ENCODE peak calls at places on chromosomes 13 and 19, in eight cellular contexts. F is germinal center; Q is AG10803; Z is SJSA1; O is stimulated activated CD4-positive, alpha-beta T cell treated with anti-CD3 and anti-CD28 coated beads, Interleukin-4, amount 100 ng/mL, for 24 hours; R is H9; X is heart left ventricle; A is NCI-H2029. G is an unnamed sample.

GRCh38 chr19:33278403-33279269 is 23.7 kb downstream of the CEBPA start:
- DNase-seq in F (no peak), Q (no peak), Z (no peak), O (no peak), R (no peak), X (no peak), A (no peak), G (no peak)

GRCh38 chr13:39942901-39943273 is 287.4 kb downstream of the COG6 start:
- DNase-seq in F (peak), Q (peak), Z (peak), O (peak), R (peak), X (peak), A (peak), G (peak)

GRCh38 chr19:32498641-32499200 is 82.3 kb upstream of the PDCD5 start:
- DNase-seq in F (no peak), Q (no peak), Z (no peak), O (no peak), R (no peak), X (no peak), A (no peak), G (no peak)

GRCh38 chr13:59458908-59459579 is 704.7 kb downstream of the DIAPH3 start:
- DNase-seq in F (no peak), Q (peak), Z (no peak), O (no peak), R (peak), X (peak), A (no peak), G (no peak)

GRCh38 chr13:71912524-71912923 is 45.5 kb upstream of the DACH1 start:
- DNase-seq in F (no peak), Q (no peak), Z (no peak), O (no peak), R (no peak), X (no peak), A (no peak), G (no peak)

GRCh38 chr13:100434010-100434763 is 154.4 kb downstream of the GGACT start:
- DNase-seq in F (no peak), Q (peak), Z (no peak), O (no peak), R (no peak), X (no peak), A (no peak), G (no peak)

GRCh38 chr19:56639217-56639616 is 3.7 kb upstream of the SMIM17 start:
- DNase-seq in F (no peak), Q (no peak), Z (no peak), O (no peak), R (no peak), X (no peak), A (no peak), G (no peak)

GRCh38 chr13:24178847-24179845 is 18.6 kb downstream of the SPATA13 start:
- DNase-seq in F (no peak), Q (peak), Z (no peak), O (no peak), R (no peak), X (no peak), A (no peak), G (no peak)

GRCh38 chr13:99894105-99894504 is 77.5 kb downstream of the ZIC5 start:
- DNase-seq in F (no peak), Q (no peak), Z (peak), O (no peak), R (no peak), X (no peak), A (no peak), G (no peak)

GRCh38 chr13:24153979-24154378 is 6.5 kb upstream of the SPATA13 start:
- DNase-seq in F (no peak), Q (no peak), Z (no peak), O (no peak), R (no peak), X (no peak), A (peak), G (no peak)

GRCh38 chr13:93318538-93318937 is 91.9 kb downstream of the GPC6 start:
- DNase-seq in F (no peak), Q (no peak), Z (peak), O (no peak), R (no peak), X (no peak), A (no peak), G (no peak)

GRCh38 chr13:48156466-48156865 is 61.6 kb upstream of the MED4 start:
- DNase-seq in F (peak), Q (no peak), Z (no peak), O (peak), R (peak), X (peak), A (no peak), G (no peak)

GRCh38 chr13:67481445-67481844 is 251.3 kb upstream of the PCDH9 start:
- DNase-seq in F (no peak), Q (no peak), Z (no peak), O (no peak), R (no peak), X (no peak), A (no peak), G (no peak)

GRCh38 chr13:81395368-81395767 is 1054.4 kb upstream of the SPRY2 start:
- DNase-seq in F (no peak), Q (no peak), Z (no peak), O (no peak), R (peak), X (no peak), A (no peak), G (no peak)

GRCh38 chr19:8552810-8553209 is 24.4 kb downstream of the MYO1F start:
- DNase-seq in F (no peak), Q (peak), Z (no peak), O (no peak), R (peak), X (no peak), A (no peak), G (no peak)

GRCh38 chr19:49020342-49020741 is 3.5 kb upstream of the LHB start:
- DNase-seq in F (no peak), Q (no peak), Z (no peak), O (no peak), R (peak), X (no peak), A (peak), G (no peak)

GRCh38 chr19:35486268-35486708 is 4.0 kb downstream of the KRTDAP start:
- DNase-seq in F (no peak), Q (no peak), Z (no peak), O (no peak), R (no peak), X (no peak), A (no peak), G (no peak)

GRCh38 chr19:6519289-6519688 is 11.5 kb upstream of the TNFSF9 start:
- DNase-seq in F (no peak), Q (peak), Z (no peak), O (no peak), R (no peak), X (no peak), A (no peak), G (no peak)

GRCh38 chr19:18794029-18794313 is 2.9 kb upstream of the COMP start:
- DNase-seq in F (no peak), Q (no peak), Z (no peak), O (no peak), R (no peak), X (no peak), A (no peak), G (no peak)

GRCh38 chr13:59873309-59873708 is 290.4 kb downstream of the DIAPH3 start:
- DNase-seq in F (no peak), Q (no peak), Z (no peak), O (no peak), R (no peak), X (no peak), A (no peak), G (no peak)

GRCh38 chr19:8101311-8101710 is 48.1 kb downstream of the FBN3 start:
- DNase-seq in F (no peak), Q (no peak), Z (no peak), O (no peak), R (no peak), X (no peak), A (no peak), G (no peak)

GRCh38 chr19:4597975-4598671 is 38.6 kb upstream of the SEMA6B start:
- DNase-seq in F (peak), Q (no peak), Z (no peak), O (peak), R (peak), X (no peak), A (peak), G (no peak)

GRCh38 chr13:76879211-76879875 is 6.9 kb downstream of the KCTD12 start:
- DNase-seq in F (peak), Q (peak), Z (no peak), O (peak), R (no peak), X (peak), A (no peak), G (no peak)

GRCh38 chr19:16569609-16570320 is 2.5 kb downstream of the SLC35E1 start:
- DNase-seq in F (no peak), Q (no peak), Z (no peak), O (no peak), R (no peak), X (no peak), A (no peak), G (no peak)

G was measured in T1000.